ENCODE peak calls at places on chromosomes 2 and 18, in seven cellular contexts. G is cardiac muscle cell; Y is right lobe of liver; D is A549; M is CD8-positive, alpha-beta T cell; E is CD8-positive, alpha-beta memory T cell; Q is endodermal cell. T is an unnamed sample.

GRCh38 chr2:28341208-28341891 is 51.3 kb upstream of the FOSL2 start:
- DNase-seq in G (no peak), Y (no peak), M (no peak), E (no peak), Q (no peak), D (no peak), T (no peak)

GRCh38 chr18:73831688-73832087 is 315.9 kb downstream of the FBXO15 start:
- DNase-seq in Y (no peak), G (no peak), Q (no peak), M (no peak), E (no peak), D (no peak), T (no peak)

GRCh38 chr18:79986726-79987125 is 1.6 kb downstream of the TXNL4A start:
- DNase-seq in E (no peak), M (no peak), G (no peak), Q (no peak), D (no peak), Y (no peak), T (no peak)

GRCh38 chr2:224151161-224151560 is 112.1 kb upstream of the SERPINE2 start:
- DNase-seq in Q (no peak), Y (no peak), M (no peak), D (peak), G (no peak), E (no peak), T (peak)

GRCh38 chr2:63078852-63079606 is 28.4 kb downstream of the OTX1 start:
- DNase-seq in E (no peak), Q (peak), Y (no peak), G (no peak), D (peak), M (no peak), T (no peak)

GRCh38 chr2:177557794-177558193 is 165.2 kb downstream of the AGPS start:
- DNase-seq in G (no peak), E (no peak), Y (no peak), Q (no peak), D (no peak), M (no peak), T (no peak)

GRCh38 chr2:3585239-3586109 is 9.4 kb upstream of the COLEC11 start:
- DNase-seq in G (peak), M (no peak), Y (peak), E (no peak), Q (no peak), D (peak), T (no peak)

GRCh38 chr18:74654637-74655036 is 57.0 kb downstream of the ZNF407 start:
- DNase-seq in E (no peak), Y (no peak), D (peak), M (no peak), G (peak), Q (no peak), T (no peak)

GRCh38 chr2:31384771-31385276 is 29.7 kb downstream of the XDH start:
- DNase-seq in M (no peak), D (peak), Q (no peak), Y (no peak), G (peak), E (no peak), T (peak)

GRCh38 chr2:149617476-149617875 is 29.9 kb upstream of the MMADHC start:
- DNase-seq in Y (no peak), D (no peak), M (no peak), Q (no peak), G (no peak), E (no peak), T (no peak)

GRCh38 chr18:58223717-58224424 is 179.8 kb downstream of the NEDD4L start:
- DNase-seq in M (no peak), E (no peak), Y (peak), G (peak), D (peak), Q (no peak), T (peak)

GRCh38 chr2:191013876-191014652 is at the start of gene STAT1:
- DNase-seq in G (peak), Q (peak), D (peak), Y (peak), E (peak), M (peak), T (peak)

GRCh38 chr2:155815851-155816250 is 516.7 kb downstream of the NR4A2 start:
- DNase-seq in M (no peak), E (no peak), G (no peak), D (peak), Y (peak), Q (peak), T (no peak)

GRCh38 chr2:222877556-222878278 is 16.9 kb downstream of the ACSL3 start:
- DNase-seq in G (no peak), Q (no peak), D (no peak), E (no peak), Y (no peak), M (no peak), T (no peak)

GRCh38 chr2:81895620-81896245 is 1591.2 kb upstream of the LRRTM1 start:
- DNase-seq in D (no peak), E (no peak), M (no peak), Y (no peak), Q (no peak), G (no peak), T (no peak)

GRCh38 chr2:200964498-200964897 is 1.0 kb upstream of the ORC2 start:
- DNase-seq in E (no peak), M (no peak), Y (no peak), G (no peak), D (no peak), Q (no peak), T (no peak)

GRCh38 chr2:201975434-201975833 is 58.2 kb upstream of the FZD7 start:
- DNase-seq in E (no peak), Q (no peak), D (no peak), M (no peak), G (no peak), Y (no peak), T (no peak)

GRCh38 chr2:176280156-176280555 is 10.9 kb downstream of the MTX2 start:
- DNase-seq in Q (no peak), E (no peak), M (no peak), Y (no peak), D (no peak), G (no peak), T (no peak)

GRCh38 chr2:39114771-39115170 is 6.1 kb downstream of the SOS1 start:
- DNase-seq in E (no peak), D (no peak), Q (no peak), Y (no peak), M (no peak), G (peak), T (no peak)

GRCh38 chr2:135096665-135097446 is 44.8 kb downstream of the RAB3GAP1 start:
- DNase-seq in Y (no peak), Q (no peak), G (peak), E (no peak), D (no peak), M (no peak), T (no peak)

GRCh38 chr2:145034511-145034910 is 514.6 kb upstream of the ZEB2 start:
- DNase-seq in Q (no peak), E (no peak), D (no peak), G (no peak), Y (no peak), M (no peak), T (no peak)

GRCh38 chr2:238203104-238203972 is at the start of gene ILKAP:
- DNase-seq in M (peak), G (peak), E (peak), Y (peak), D (peak), Q (peak), T (peak)

GRCh38 chr18:67599277-67599676 is 82.8 kb upstream of the DSEL start:
- DNase-seq in Q (no peak), E (no peak), D (no peak), G (peak), M (no peak), Y (peak), T (no peak)

GRCh38 chr2:171965661-171966060 is 34.1 kb upstream of the METAP1D start:
- DNase-seq in E (no peak), G (no peak), Y (no peak), M (no peak), Q (no peak), D (no peak), T (no peak)

GRCh38 chr2:149904816-149905215 is 317.2 kb upstream of the MMADHC start:
- DNase-seq in M (no peak), E (no peak), G (no peak), D (no peak), Q (no peak), Y (no peak), T (no peak)

GRCh38 chr2:44793322-44793870 is 148.1 kb upstream of the SIX3 start:
- DNase-seq in D (peak), M (no peak), Y (no peak), Q (peak), E (no peak), G (peak), T (no peak)

GRCh38 chr2:12824304-12824761 is 107.6 kb downstream of the TRIB2 start:
- DNase-seq in E (no peak), D (no peak), Y (no peak), M (no peak), G (peak), Q (no peak), T (peak)

GRCh38 chr2:27431395-27431794 is 3.0 kb downstream of the NRBP1 start:
- DNase-seq in Y (no peak), M (no peak), D (no peak), E (no peak), G (no peak), Q (no peak), T (peak)

GRCh38 chr2:187011206-187011605 is 162.2 kb upstream of the ZSWIM2 start:
- DNase-seq in Y (no peak), D (no peak), E (no peak), M (no peak), G (no peak), Q (no peak), T (no peak)

GRCh38 chr2:215843579-215843978 is 169.8 kb downstream of the MREG start:
- DNase-seq in D (peak), G (peak), Y (no peak), M (no peak), E (no peak), Q (no peak), T (no peak)

GRCh38 chr18:58242435-58242834 is 198.4 kb downstream of the NEDD4L start:
- DNase-seq in E (no peak), G (no peak), Q (no peak), M (no peak), D (no peak), Y (no peak), T (no peak)

GRCh38 chr18:65175681-65176080 is 575.1 kb upstream of the CDH7 start:
- DNase-seq in E (no peak), Q (no peak), D (no peak), M (no peak), G (no peak), Y (no peak), T (no peak)

GRCh38 chr2:30225131-30225762 is 6.1 kb upstream of the LBH start:
- DNase-seq in G (peak), Q (peak), E (peak), M (peak), D (no peak), Y (no peak), T (peak)

GRCh38 chr18:31679133-31679731 is 5.1 kb downstream of the B4GALT6 start:
- DNase-seq in Q (no peak), M (no peak), G (peak), D (peak), E (no peak), Y (no peak), T (no peak)

GRCh38 chr2:197134206-197134605 is 176.4 kb downstream of the ANKRD44 start:
- DNase-seq in E (no peak), D (peak), Q (no peak), G (no peak), Y (no peak), M (no peak), T (no peak)

GRCh38 chr2:7473135-7473771 is 556.0 kb downstream of the RNF144A start:
- DNase-seq in G (no peak), Y (no peak), D (no peak), E (no peak), Q (no peak), M (no peak), T (no peak)

GRCh38 chr2:52879561-52879960 is 888.0 kb upstream of the CHAC2 start:
- DNase-seq in Y (no peak), M (no peak), Q (no peak), G (no peak), E (no peak), D (peak), T (no peak)

GRCh38 chr18:39675916-39676315 is 2110.3 kb upstream of the CELF4 start:
- DNase-seq in Y (no peak), D (no peak), G (peak), M (no peak), Q (no peak), E (no peak), T (no peak)

GRCh38 chr2:230411484-230412368 is 4.3 kb upstream of the SP100 start:
- DNase-seq in E (peak), Q (peak), G (peak), D (peak), M (peak), Y (peak), T (peak)

GRCh38 chr2:218883491-218884490 is 3.1 kb downstream of the WNT10A start:
- DNase-seq in M (peak), E (peak), Y (no peak), D (no peak), Q (peak), G (no peak), T (no peak)

GRCh38 chr2:218881744-218882462 is 1.3 kb downstream of the WNT10A start:
- DNase-seq in M (no peak), D (no peak), G (no peak), Q (no peak), E (peak), Y (no peak), T (no peak)

GRCh38 chr2:218884519-218884918 is 3.9 kb downstream of the WNT10A start:
- DNase-seq in E (peak), M (no peak), G (no peak), Q (no peak), Y (no peak), D (no peak), T (no peak)

GRCh38 chr2:218882463-218882821 is 1.8 kb downstream of the WNT10A start:
- DNase-seq in E (no peak), M (no peak), Y (no peak), D (no peak), Q (no peak), G (no peak), T (no peak)

DNA sequence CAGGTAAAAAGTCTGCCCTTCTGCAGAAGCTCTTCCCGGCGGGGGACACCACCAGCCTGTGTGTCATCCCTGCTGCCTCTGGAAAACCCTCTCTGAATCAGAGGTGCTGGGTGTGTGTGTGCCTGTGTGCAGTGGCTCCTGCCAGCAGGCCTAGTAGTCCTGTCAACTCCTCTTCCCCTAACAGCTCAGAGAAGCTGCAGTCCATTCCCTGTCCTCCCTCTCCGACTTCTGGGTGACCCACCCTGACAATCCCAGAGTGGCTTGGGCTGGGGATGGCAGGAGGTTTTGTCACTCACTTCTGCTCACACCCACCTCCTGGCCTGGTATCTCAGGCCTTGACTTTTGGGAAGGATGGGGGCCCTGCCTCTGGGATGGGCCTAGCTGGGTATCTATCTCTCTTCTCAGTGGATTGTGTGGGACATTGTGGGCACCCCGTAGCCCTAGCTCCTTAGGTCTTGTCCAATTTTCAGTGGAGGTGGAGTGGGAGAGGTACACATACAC is 2.3 kb downstream of the WNT10A start:
- DNase-seq in G (no peak), M (no peak), D (no peak), Y (no peak), E (peak), Q (peak), T (no peak)
- H3K4me3 ChIP-seq in G (no peak), M (no peak), D (no peak), Y (no peak), E (no peak), Q (no peak), T (no peak)

GRCh38 chr18:55509631-55510372 is 78.2 kb downstream of the TCF4 start:
- DNase-seq in Q (no peak), M (no peak), Y (no peak), E (no peak), D (no peak), G (peak), T (no peak)
- H3K27ac ChIP-seq in Q (no peak), M (no peak), Y (peak), E (no peak), D (peak), G (peak), T (peak)

DNA sequence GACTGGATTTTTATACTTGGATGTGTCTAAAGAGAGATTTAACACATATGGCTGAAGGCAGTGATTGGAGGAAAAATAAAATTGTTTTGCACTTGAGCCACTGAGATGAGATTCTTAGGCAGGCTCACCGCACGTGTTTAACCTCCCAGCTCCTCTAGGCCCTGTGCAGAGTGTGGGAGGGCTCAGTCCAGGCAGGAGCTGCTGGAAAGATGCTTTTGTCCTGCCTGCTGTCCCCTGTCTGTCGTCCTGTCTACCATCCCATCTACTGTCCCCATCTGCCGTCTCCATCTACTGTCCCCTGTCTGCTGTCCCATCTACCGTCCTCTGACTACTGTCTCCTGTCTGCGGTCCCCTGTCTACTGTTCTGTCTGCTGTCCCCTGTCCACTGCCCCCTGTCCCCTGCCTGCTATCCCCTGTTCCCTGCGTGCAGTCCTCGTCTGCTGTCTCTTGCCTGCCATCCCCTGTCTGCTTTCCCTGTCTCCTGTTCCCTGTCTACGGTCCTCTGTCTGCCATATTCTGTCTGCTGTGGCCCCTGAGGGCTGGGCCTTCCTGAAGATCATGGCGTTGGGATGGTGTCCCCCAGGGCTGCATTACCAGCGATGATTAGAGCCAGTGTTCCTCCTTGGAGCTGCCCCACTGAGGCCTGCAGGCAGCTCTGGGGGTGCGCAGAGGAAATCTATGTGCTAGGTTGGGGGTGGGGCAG is 43.7 kb upstream of the HS6ST1 start:
- DNase-seq in Y (no peak), M (no peak), G (no peak), Q (no peak), E (peak), D (no peak), T (no peak)
- H3K4me3 ChIP-seq in Y (no peak), M (no peak), G (no peak), Q (no peak), E (no peak), D (no peak), T (no peak)

GRCh38 chr18:11251229-11251890 is 102.0 kb upstream of the PIEZO2 start:
- DNase-seq in E (no peak), G (peak), Q (no peak), M (no peak), D (no peak), Y (no peak), T (no peak)
- H3K27ac ChIP-seq in E (no peak), G (no peak), Q (no peak), M (no peak), D (no peak), Y (no peak), T (no peak)

GRCh38 chr2:209523041-209523740 is 99.3 kb downstream of the MAP2 start:
- DNase-seq in E (no peak), Q (no peak), G (no peak), Y (no peak), D (no peak), M (no peak), T (no peak)

GRCh38 chr2:209523778-209524362 is 100.0 kb downstream of the MAP2 start:
- DNase-seq in M (no peak), E (no peak), Y (no peak), D (no peak), G (no peak), Q (no peak), T (no peak)

GRCh38 chr2:209525834-209526281 is 102.0 kb downstream of the MAP2 start:
- DNase-seq in Q (no peak), Y (no peak), M (no peak), D (no peak), E (no peak), G (peak), T (peak)

GRCh38 chr2:209526541-209526940 is 102.7 kb downstream of the MAP2 start:
- DNase-seq in G (peak), Y (no peak), D (no peak), M (no peak), Q (no peak), E (no peak), T (no peak)

GRCh38 chr2:209525336-209525735 is 101.5 kb downstream of the MAP2 start:
- DNase-seq in G (peak), Y (no peak), M (no peak), E (no peak), Q (no peak), D (no peak), T (no peak)
- H3K4me3 ChIP-seq in G (no peak), Y (no peak), M (no peak), E (no peak), Q (no peak), D (no peak), T (no peak)

GRCh38 chr2:107068069-107068468 is 182.1 kb upstream of the ST6GAL2 start:
- DNase-seq in E (no peak), M (no peak), D (no peak), G (no peak), Q (no peak), Y (no peak), T (no peak)

GRCh38 chr2:107064750-107065149 is 178.8 kb upstream of the ST6GAL2 start:
- DNase-seq in D (no peak), Y (no peak), G (peak), Q (no peak), M (no peak), E (no peak), T (no peak)

GRCh38 chr2:107062599-107063196 is 176.7 kb upstream of the ST6GAL2 start:
- DNase-seq in E (no peak), M (no peak), Y (no peak), G (no peak), Q (no peak), D (no peak), T (no peak)

DNA sequence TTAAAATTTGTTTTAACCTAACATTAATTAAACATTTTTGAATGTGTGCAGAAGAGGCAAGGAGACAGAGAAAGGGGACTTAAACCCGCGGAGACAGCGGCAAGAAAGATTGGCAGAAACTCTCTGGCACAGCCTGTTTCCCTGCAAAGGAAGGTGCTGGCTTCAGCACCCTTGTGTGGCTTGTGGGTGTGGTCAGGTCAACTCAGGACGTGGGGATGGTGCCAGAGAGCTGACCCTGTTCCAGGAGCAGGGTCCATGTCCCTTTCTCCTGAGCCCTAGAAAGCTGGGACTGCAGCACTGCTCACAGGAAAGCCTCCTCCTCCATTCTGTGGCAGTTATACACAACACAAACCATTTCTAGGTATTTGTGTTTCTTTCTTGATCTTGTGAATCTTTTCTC is 176.2 kb upstream of the ST6GAL2 start:
- DNase-seq in Y (no peak), E (no peak), M (no peak), D (peak), Q (peak), G (no peak), T (no peak)
- H3K27ac ChIP-seq in Y (no peak), E (no peak), M (no peak), D (peak), Q (no peak), G (no peak), T (no peak)

DNA sequence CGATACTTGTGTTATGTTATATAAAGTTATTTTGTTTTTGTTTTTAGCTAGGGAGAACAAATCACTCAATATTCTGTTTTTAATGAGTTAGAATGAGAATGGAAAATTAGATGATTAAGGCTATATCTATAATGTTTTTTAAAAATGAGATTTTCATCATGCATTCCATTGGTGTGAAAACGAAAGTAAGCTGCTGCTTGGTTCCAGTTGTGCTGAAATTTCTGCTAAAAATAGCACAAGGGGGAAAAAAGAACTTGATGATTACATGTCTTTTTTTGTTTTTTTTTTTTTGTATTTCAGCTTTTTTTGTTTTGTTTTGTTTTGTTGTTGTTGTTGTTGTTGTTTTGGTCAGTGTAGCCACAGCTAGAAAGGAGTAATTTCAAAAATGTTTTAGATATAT is 242.6 kb upstream of the KCNJ3 start:
- DNase-seq in M (no peak), G (peak), Y (no peak), E (no peak), D (no peak), Q (no peak), T (no peak)
- H3K4me3 ChIP-seq in M (no peak), G (no peak), Y (no peak), E (no peak), D (no peak), Q (no peak), T (peak)